ENCODE peak calls at places on chromosomes 11 and 22, in six cellular contexts. M is activated CD4-positive, alpha-beta T cell treated with anti-CD3 and anti-CD28 coated beads, Interleukin-2, amount 10 ng/mL, durations not matched to agents 7 days and 5 days; S is RWPE1; K is HCEC 1CT; H is stimulated activated CD4-positive, alpha-beta T cell treated with anti-CD3 and anti-CD28 coated beads, Interleukin-12 subunit alpha, Interleukin-12 subunit beta, amount 100 ng/mL, for 4 hours; I is NCI-H1105. J is an unnamed sample.

GRCh38 chr11:65274734-65275682 is 13.2 kb downstream of the POLA2 start:
- DNase-seq in M (peak), S (peak), K (peak), H (no peak), I (peak), J (peak)

GRCh38 chr22:39292561-39293074 is 26.8 kb downstream of the RPL3 start:
- DNase-seq in M (no peak), S (peak), K (peak), H (no peak), I (no peak), J (peak)

GRCh38 chr11:95892892-95893570 is 30.9 kb downstream of the MTMR2 start:
- DNase-seq in M (no peak), S (no peak), K (no peak), H (no peak), I (no peak), J (no peak)

GRCh38 chr11:85965202-85965601 is 103.7 kb downstream of the PICALM start:
- DNase-seq in M (no peak), S (no peak), K (peak), H (no peak), I (no peak), J (no peak)

GRCh38 chr22:46894081-46894671 is 131.7 kb downstream of the TBC1D22A start:
- DNase-seq in M (no peak), S (no peak), K (no peak), H (no peak), I (no peak), J (no peak)

GRCh38 chr22:38205261-38206128 is 3.7 kb downstream of the MAFF start:
- DNase-seq in M (no peak), S (no peak), K (no peak), H (no peak), I (no peak), J (no peak)

GRCh38 chr11:78424334-78425270 is 7.0 kb upstream of the GAB2 start:
- DNase-seq in M (peak), S (no peak), K (peak), H (no peak), I (no peak), J (no peak)

GRCh38 chr11:1511937-1512496 is 25.4 kb upstream of the MOB2 start:
- DNase-seq in M (no peak), S (no peak), K (no peak), H (no peak), I (no peak), J (no peak)

GRCh38 chr22:37222440-37222971 is 10.2 kb upstream of the SSTR3 start:
- DNase-seq in M (peak), S (no peak), K (no peak), H (no peak), I (no peak), J (no peak)

GRCh38 chr11:114058026-114058706 is 1.3 kb upstream of the ZBTB16 start:
- DNase-seq in M (no peak), S (no peak), K (no peak), H (no peak), I (no peak), J (no peak)

GRCh38 chr11:11481371-11481770 is 128.3 kb upstream of the CSNK2A3 start:
- DNase-seq in M (no peak), S (no peak), K (no peak), H (no peak), I (no peak), J (no peak)